ENCODE peak calls at places on chromosomes 13 and 19, in ten cellular contexts. B is PC-3, T is AG10803, U is fibroblast of the aortic adventitia, M is transverse colon, S is thoracic aorta, F is psoas muscle, G is fibroblast of mammary gland, X is gastrocnemius medialis, Y is ascending aorta. L is an unnamed sample.

GRCh38 chr13:31346891-31347290 is 147.1 kb downstream of the B3GLCT start:
- DNase-seq in B (no peak), T (no peak), U (no peak), M (no peak), S (no peak), F (no peak), G (no peak), X (no peak), Y (no peak), L (no peak)

GRCh38 chr13:52371736-52372247 is 34.2 kb downstream of the THSD1 start:
- DNase-seq in B (peak), T (peak), U (peak), M (no peak), S (no peak), F (no peak), G (peak), X (no peak), Y (no peak), L (no peak)

GRCh38 chr13:26062853-26063444 is 11.1 kb upstream of the SHISA2 start:
- DNase-seq in B (peak), T (peak), U (peak), M (peak), S (no peak), F (no peak), G (peak), X (no peak), Y (no peak), L (peak)

GRCh38 chr13:74061939-74062595 is 72.1 kb downstream of the KLF12 start:
- DNase-seq in B (no peak), T (peak), U (peak), M (no peak), S (no peak), F (no peak), G (peak), X (no peak), Y (no peak), L (no peak)

GRCh38 chr13:97849305-97849704 is 104.2 kb upstream of the IPO5 start:
- DNase-seq in B (peak), T (peak), U (peak), M (no peak), S (no peak), F (no peak), G (peak), X (no peak), Y (no peak), L (no peak)

GRCh38 chr19:12913871-12914690 is 5.0 kb downstream of the SYCE2 start:
- DNase-seq in B (no peak), T (peak), U (no peak), M (peak), S (no peak), F (no peak), G (peak), X (no peak), Y (no peak), L (no peak)

GRCh38 chr13:20721454-20722357 is 18.2 kb downstream of the IL17D start:
- DNase-seq in B (peak), T (peak), U (peak), M (peak), S (no peak), F (peak), G (peak), X (peak), Y (no peak), L (no peak)

GRCh38 chr13:67867206-67867605 is 637.1 kb upstream of the PCDH9 start:
- DNase-seq in B (no peak), T (no peak), U (no peak), M (no peak), S (no peak), F (no peak), G (no peak), X (no peak), Y (no peak), L (no peak)

GRCh38 chr19:36573948-36574726 is 1.0 kb upstream of the ZNF529 start:
- DNase-seq in B (peak), T (peak), U (no peak), M (peak), S (no peak), F (no peak), G (peak), X (no peak), Y (no peak), L (peak)

GRCh38 chr19:15297416-15298224 is 34.7 kb downstream of the BRD4 start:
- DNase-seq in B (peak), T (peak), U (peak), M (peak), S (no peak), F (no peak), G (peak), X (no peak), Y (no peak), L (peak)

GRCh38 chr13:75486146-75486545 is 4.2 kb upstream of the TBC1D4 start:
- DNase-seq in B (no peak), T (no peak), U (no peak), M (no peak), S (no peak), F (no peak), G (no peak), X (no peak), Y (no peak), L (no peak)

DNA sequence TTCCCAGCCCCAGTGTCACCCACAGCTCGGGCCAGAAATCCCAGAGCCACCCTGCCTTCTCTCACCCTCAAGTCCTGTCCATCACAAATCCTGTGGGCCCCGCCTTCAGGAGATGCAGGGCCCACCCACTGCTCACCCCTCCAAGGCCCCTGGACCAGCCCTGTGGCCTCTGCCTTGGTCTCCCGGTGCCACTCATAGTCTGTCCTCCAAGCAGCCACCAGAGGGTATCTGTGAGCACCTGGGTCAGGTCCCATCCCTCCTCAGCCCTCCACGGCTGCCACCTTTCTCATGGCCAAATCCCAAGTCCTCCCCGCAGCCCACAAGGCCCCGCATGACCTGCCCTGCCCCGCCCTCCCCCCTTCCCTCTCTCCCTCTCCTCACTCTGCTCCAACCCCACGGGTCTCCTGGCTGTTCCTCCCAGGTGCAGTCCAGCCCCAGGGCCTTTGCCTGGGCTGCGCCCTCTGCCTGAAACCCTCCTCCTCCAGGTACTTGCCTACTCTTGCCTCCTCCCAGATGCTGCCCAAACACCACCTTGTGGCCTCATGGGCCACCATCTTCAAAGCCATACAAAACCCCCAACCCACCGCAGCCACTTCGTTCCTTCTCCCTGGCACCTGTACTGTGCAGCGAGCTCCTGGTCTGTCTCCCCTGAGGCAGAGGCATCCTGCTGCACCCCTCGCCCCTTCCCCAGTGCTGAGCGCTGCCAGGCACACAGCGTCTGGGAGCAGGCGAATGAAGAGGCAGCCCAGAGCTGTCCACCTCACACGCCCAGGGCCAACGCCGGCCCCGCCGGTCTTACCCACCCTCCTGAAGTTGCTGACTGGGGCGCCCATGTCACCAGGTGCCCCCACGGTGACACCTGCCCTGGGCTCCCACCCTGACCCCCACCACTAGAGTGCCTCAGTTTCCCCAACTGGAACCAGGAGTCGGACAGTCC is 13.2 kb upstream of the UQCR11 start:
- DNase-seq in B (peak), T (peak), U (peak), M (peak), S (no peak), F (no peak), G (peak), X (no peak), Y (no peak), L (no peak)
- TF ChIP-seq CTCF in B (peak), T (peak), U (peak), M (peak), S (peak), F (peak), G (peak), X (peak), Y (peak), L (peak)

GRCh38 chr13:112062047-112062618 is 4.8 kb upstream of the SOX1 start:
- DNase-seq in B (no peak), T (no peak), U (no peak), M (no peak), S (no peak), F (no peak), G (no peak), X (no peak), Y (no peak), L (no peak)

GRCh38 chr13:112062619-112063308 is 4.2 kb upstream of the SOX1 start:
- DNase-seq in B (no peak), T (no peak), U (no peak), M (no peak), S (no peak), F (no peak), G (no peak), X (no peak), Y (no peak), L (no peak)

GRCh38 chr13:112064222-112064621 is 2.7 kb upstream of the SOX1 start:
- DNase-seq in B (no peak), T (no peak), U (no peak), M (no peak), S (no peak), F (no peak), G (no peak), X (no peak), Y (no peak), L (no peak)

GRCh38 chr13:112063807-112064206 is 3.1 kb upstream of the SOX1 start:
- DNase-seq in B (no peak), T (no peak), U (no peak), M (no peak), S (no peak), F (no peak), G (no peak), X (no peak), Y (no peak), L (no peak)

GRCh38 chr13:112063309-112063626 is 3.7 kb upstream of the SOX1 start:
- DNase-seq in B (no peak), T (no peak), U (no peak), M (no peak), S (no peak), F (no peak), G (no peak), X (no peak), Y (no peak), L (no peak)
- H3K4me3 ChIP-seq in B (no peak), T (no peak), U (no peak), M (no peak), S (no peak), F (no peak), G (no peak), X (no peak), Y (no peak), L (no peak)

DNA sequence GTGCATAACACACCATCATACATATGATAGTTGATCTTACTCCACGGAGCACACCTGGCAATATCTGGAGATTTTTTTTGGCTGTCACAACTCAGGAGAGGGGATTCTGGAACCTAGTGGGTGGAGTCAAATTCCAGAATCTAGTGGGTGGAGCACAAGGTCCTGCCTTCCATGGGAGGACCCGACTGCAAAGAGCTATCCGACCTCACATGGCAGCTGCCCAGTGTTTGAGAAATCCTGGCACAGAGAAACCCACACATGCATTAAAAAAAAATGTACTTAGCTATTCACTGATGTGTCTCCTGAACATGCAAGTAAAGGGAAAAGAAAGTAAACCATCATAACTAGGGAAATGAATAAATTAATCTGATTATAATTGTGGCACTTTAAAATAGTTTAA is 300.1 kb downstream of the MYO16 start:
- DNase-seq in B (peak), T (peak), U (peak), M (no peak), S (no peak), F (no peak), G (peak), X (no peak), Y (no peak), L (peak)
- TF ChIP-seq CTCF in B (no peak), T (no peak), U (no peak), M (no peak), S (no peak), F (no peak), G (no peak), X (no peak), Y (no peak), L (no peak)

GRCh38 chr13:44191504-44192171 is 182.0 kb upstream of the SERP2 start:
- DNase-seq in B (peak), T (peak), U (peak), M (peak), S (no peak), F (peak), G (peak), X (peak), Y (no peak), L (peak)
- H3K4me3 ChIP-seq in B (no peak), T (peak), U (no peak), M (no peak), S (peak), F (peak), G (no peak), X (peak), Y (peak), L (no peak)

DNA sequence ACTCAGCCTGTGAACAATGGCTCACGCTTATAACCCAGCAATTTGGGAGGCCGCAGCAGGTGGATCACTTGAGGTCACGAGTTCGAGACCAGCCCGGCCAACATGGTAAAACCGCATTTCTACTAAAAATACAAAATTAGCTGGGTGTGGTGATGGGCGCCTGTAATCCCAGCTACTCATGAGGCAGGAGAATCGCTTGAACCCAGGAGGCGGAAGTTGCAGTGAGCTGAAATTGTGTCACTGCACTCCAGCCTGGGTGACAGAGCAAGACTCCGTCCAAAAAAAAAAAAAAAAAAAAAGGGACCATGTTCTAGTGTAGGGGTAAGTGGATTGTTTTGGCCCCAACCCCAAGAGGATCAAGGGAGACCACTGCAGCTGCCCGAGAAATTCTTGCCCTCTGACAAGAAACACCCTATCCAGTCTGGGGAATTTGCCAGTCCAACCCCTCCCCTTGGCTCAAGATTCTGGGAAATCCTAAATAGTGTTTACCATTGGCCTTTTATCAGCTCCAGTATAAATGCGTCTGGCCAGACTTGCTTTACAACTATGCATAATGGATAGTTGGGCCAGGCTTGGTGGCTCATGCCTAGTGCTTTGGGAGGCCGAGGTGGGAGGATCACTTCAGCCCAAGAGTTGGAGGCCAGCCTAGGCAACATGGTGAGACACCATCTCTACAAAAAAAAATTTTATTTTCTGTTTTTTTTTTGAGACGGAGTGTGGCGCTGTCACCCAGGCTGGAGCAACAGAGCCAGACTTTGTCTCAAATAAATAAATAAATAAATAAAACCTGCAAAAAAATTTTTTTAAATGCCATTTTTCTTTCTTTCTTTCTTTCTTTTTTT is 5.1 kb upstream of the DHDH start:
- DNase-seq in B (peak), T (no peak), U (peak), M (no peak), S (no peak), F (no peak), G (peak), X (no peak), Y (no peak), L (peak)
- TF ChIP-seq CTCF in B (no peak), T (no peak), U (no peak), M (no peak), S (no peak), F (no peak), G (no peak), X (no peak), Y (no peak), L (no peak)